ENCODE peak calls at places on chromosomes 6 and 20, in six cellular contexts. E is fibroblast of pulmonary artery; T is AG04449; X is SK-N-SH; I is A549; J is CD8-positive, alpha-beta T cell. U is an unnamed sample.

GRCh38 chr20:8449120-8449519 is 317.1 kb downstream of the PLCB1 start:
- DNase-seq in E (peak; percentile 27), T (no peak), X (no peak), I (no peak), J (no peak), U (no peak)

GRCh38 chr6:154106251-154106650 is 67.2 kb downstream of the OPRM1 start:
- DNase-seq in E (no peak), T (no peak), X (no peak), I (no peak), J (no peak), U (no peak)

GRCh38 chr20:34573541-34573940 is 15.0 kb downstream of the MAP1LC3A start:
- DNase-seq in E (no peak), T (no peak), X (no peak), I (no peak), J (no peak), U (no peak)

GRCh38 chr20:57369601-57370000 is 18.5 kb downstream of the RAE1 start:
- DNase-seq in E (no peak), T (no peak), X (no peak), I (no peak), J (no peak), U (no peak)

GRCh38 chr6:162408805-162409535 is 318.6 kb downstream of the PRKN start:
- DNase-seq in E (no peak), T (no peak), X (no peak), I (no peak), J (no peak), U (no peak)

GRCh38 chr6:67666177-67666964 is 968.7 kb upstream of the ADGRB3 start:
- DNase-seq in E (peak; percentile 2), T (no peak), X (peak; percentile 30), I (no peak), J (no peak), U (no peak)

GRCh38 chr6:163756079-163756478 is 341.6 kb downstream of the QKI start:
- DNase-seq in E (no peak), T (no peak), X (no peak), I (no peak), J (no peak), U (no peak)

GRCh38 chr20:17854307-17854903 is 114.2 kb downstream of the SNX5 start:
- DNase-seq in E (peak; percentile 60), T (no peak), X (peak; percentile 72), I (peak; percentile 39), J (no peak), U (no peak)

GRCh38 chr6:100664274-100665040 is 199.7 kb upstream of the SIM1 start:
- DNase-seq in E (peak; percentile 62), T (no peak), X (no peak), I (peak; percentile 20), J (no peak), U (no peak)

GRCh38 chr6:78781001-78781400 is 86.3 kb upstream of the IRAK1BP1 start:
- DNase-seq in E (no peak), T (no peak), X (no peak), I (no peak), J (no peak), U (no peak)

GRCh38 chr6:35044771-35045275 is 96.3 kb downstream of the TCP11 start:
- DNase-seq in E (peak; percentile 86), T (no peak), X (peak; percentile 59), I (no peak), J (no peak), U (peak; percentile 41)

GRCh38 chr6:131156411-131156810 is 21.1 kb downstream of the AKAP7 start:
- DNase-seq in E (no peak), T (no peak), X (no peak), I (no peak), J (no peak), U (no peak)

GRCh38 chr20:62822788-62823651 is 6.2 kb downstream of the COL9A3 start:
- DNase-seq in E (no peak), T (no peak), X (peak; percentile 89), I (peak; percentile 88), J (no peak), U (no peak)

GRCh38 chr6:37048851-37049734 is 43.6 kb downstream of the FGD2 start:
- DNase-seq in E (peak; percentile 95), T (peak; percentile 59), X (no peak), I (no peak), J (peak; percentile 74), U (peak; percentile 72)

GRCh38 chr6:157980288-157981131 is 1.2 kb upstream of the SYNJ2 start:
- DNase-seq in E (no peak), T (no peak), X (no peak), I (no peak), J (peak; percentile 23), U (no peak)

GRCh38 chr6:111591901-111592461 is 13.7 kb downstream of the TRAF3IP2 start:
- DNase-seq in E (no peak), T (no peak), X (peak; percentile 53), I (no peak), J (no peak), U (no peak)

GRCh38 chr6:168341280-168341679 is 21.7 kb upstream of the DACT2 start:
- DNase-seq in E (no peak), T (no peak), X (no peak), I (no peak), J (no peak), U (no peak)

DNA sequence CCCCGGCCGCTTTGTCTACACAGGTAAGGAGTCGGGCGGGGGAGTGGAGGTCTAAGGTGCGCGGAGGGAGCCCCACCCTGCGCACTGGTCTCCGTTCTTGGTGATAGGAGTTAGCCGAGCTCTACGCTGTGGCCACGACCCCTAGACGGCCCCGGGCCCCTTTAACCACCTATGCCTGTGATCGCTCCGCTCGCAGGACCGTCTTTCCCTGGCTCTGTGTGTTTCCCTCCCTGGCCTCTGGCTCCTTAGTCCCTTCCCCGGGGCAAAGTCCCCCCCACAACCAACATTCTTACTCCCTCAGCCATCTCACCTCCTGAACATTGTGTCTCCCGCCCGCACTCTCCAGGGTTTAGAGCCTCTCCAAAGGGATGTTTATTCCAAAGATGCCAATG is 50.5 kb downstream of the CPXM1 start:
- DNase-seq in E (no peak), T (no peak), X (no peak), I (no peak), J (no peak), U (no peak)
- H3K4me3 ChIP-seq in E (no peak overlapping the region), T (no peak overlapping the region), X (no peak overlapping the region), I (no peak overlapping the region), J (no peak overlapping the region), U (no peak overlapping the region)

DNA sequence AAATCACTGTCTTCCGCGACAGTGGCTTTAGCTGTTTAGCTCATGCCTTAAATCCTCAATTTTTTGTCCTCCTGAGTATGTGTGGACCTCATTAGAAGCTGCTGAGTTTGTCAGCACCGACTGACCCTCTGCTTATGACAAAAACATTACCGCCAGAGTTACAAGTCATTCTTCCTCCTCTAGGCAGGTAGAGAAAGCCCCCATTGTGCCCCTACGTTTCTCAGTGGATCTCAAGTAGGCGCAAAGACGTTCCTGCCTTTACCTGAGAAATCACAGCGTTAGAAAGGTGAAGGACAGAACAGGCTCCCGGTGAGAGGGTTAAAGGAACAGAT is 227.3 kb upstream of the PDE10A start:
- DNase-seq in E (no peak), T (no peak), X (no peak), I (no peak), J (no peak), U (no peak)
- TF ChIP-seq CTCF in E (no peak), T (no peak), X (no peak), I (no peak), J (no peak), U (no peak)

GRCh38 chr6:38701551-38701950 is 1.4 kb downstream of the GLO1 start:
- DNase-seq in E (no peak), T (no peak), X (no peak), I (no peak), J (no peak), U (no peak)
- H3K4me3 ChIP-seq in E (no peak overlapping the region), T (no peak overlapping the region), X (peak overlapping the region; percentile 68), I (no peak overlapping the region), J (no peak overlapping the region), U (peak overlapping the region; percentile 91)

GRCh38 chr6:118285791-118286190 is 262.3 kb upstream of the PLN start:
- DNase-seq in E (no peak), T (no peak), X (no peak), I (no peak), J (no peak), U (no peak)

GRCh38 chr6:118281291-118281690 is 266.8 kb upstream of the PLN start:
- DNase-seq in E (no peak), T (no peak), X (no peak), I (no peak), J (no peak), U (no peak)

GRCh38 chr6:118283759-118284158 is 264.3 kb upstream of the PLN start:
- DNase-seq in E (peak; percentile 80), T (no peak), X (peak; percentile 48), I (peak; percentile 46), J (peak; percentile 52), U (peak; percentile 52)

GRCh38 chr6:118288355-118289124 is 259.6 kb upstream of the PLN start:
- DNase-seq in E (peak; percentile 35), T (no peak), X (no peak), I (no peak), J (no peak), U (no peak)

DNA sequence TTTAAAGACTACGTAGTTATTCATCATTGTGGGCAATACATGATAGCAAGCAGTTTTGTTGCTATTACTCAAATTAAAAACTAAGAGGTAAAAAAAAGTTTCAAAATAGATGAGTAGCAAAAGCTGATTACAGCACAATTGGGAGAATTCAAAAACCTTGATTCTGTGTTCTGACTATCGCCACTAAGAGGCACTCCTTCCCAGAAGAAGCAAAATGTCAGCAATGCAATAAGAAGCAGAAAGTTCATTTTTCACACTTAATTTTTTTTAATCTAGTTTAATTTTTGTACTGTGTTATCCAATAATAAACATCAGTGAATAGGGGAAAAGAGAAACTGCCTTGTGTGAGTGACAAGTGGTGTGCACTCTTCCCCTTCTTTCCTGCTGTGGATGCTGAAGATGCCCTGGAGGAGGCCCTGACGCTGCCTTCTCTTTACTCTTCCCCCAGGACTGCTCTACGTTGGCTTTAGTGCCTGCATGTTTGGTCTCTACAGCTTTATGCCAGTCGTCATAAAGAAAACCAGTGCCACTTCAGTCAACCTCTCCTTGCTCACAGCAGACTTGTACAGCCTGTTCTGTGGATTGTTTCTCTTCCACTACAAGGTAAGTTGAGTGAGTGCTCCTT is 263.2 kb upstream of the PLN start:
- DNase-seq in E (peak; percentile 51), T (no peak), X (no peak), I (no peak), J (no peak), U (no peak)
- TF ChIP-seq CTCF in E (peak; percentile 66), T (peak; percentile 33), X (peak; percentile 60), I (peak; percentile 35), J (no peak), U (peak; percentile 50)

GRCh38 chr6:170234419-170234818 is 56.5 kb downstream of the DLL1 start:
- DNase-seq in E (no peak), T (no peak), X (no peak), I (no peak), J (no peak), U (no peak)
- H3K4me3 ChIP-seq in E (no peak overlapping the region), T (no peak overlapping the region), X (no peak overlapping the region), I (no peak overlapping the region), J (no peak overlapping the region), U (no peak overlapping the region)

DNA sequence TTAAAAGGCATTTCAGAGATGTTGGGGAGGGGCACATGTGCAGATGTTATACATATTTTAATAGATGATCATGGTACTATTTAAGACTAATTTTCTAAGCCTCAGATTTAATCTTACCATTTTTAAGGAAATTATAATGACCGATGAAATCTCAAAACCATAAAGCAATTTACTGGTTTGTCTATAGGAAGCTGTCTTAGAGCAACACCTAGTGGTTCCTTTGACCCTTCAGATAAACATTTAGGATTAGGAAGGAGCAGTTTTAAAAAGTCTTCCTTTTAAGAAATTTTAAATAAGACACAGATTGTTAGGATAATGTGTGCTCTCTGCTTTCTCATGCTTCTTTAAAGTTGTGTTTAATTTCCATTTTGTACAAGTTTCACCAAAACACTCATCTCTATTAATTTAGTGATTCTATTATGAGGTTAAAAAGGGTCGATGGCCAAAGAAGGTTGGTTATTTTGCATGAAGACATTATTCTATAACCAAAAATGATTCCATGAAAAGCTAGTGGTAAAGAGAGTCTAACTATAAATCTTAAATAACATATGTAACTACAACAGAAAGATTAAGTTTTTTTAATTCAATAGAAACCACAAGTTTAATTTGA is 376.4 kb downstream of the HACE1 start:
- DNase-seq in E (peak; percentile 59), T (no peak), X (peak; percentile 37), I (peak; percentile 14), J (no peak), U (no peak)
- TF ChIP-seq CTCF in E (peak; percentile 53), T (no peak), X (peak; percentile 49), I (peak; percentile 41), J (no peak), U (peak; percentile 31)